ENCODE peak calls at places on chromosomes 4 and X, in five cellular contexts. K, L, D, M and N are unnamed samples. For H3K4me1, the result is how much of the 10 kb centered on the place peaks cover.

GRCh38 chr4:68490826-68491457 is 43.7 kb downstream of the TMPRSS11E start:
- DNase-seq in K (no peak), L (peak), D (no peak), M (no peak), N (no peak)

GRCh38 chrX:30067677-30068076 is 147.7 kb upstream of the MAGEB2 start:
- DNase-seq in K (no peak), L (no peak), D (no peak), M (no peak), N (no peak)

GRCh38 chrX:17597836-17598434 is 139.4 kb upstream of the SCML1 start:
- DNase-seq in K (peak), L (peak), D (peak), M (no peak), N (peak)

GRCh38 chr4:76984127-76984526 is 34.6 kb downstream of the SEPTIN11 start:
- DNase-seq in K (no peak), L (no peak), D (no peak), M (no peak), N (no peak)

GRCh38 chr4:47551682-47552081 is 66.6 kb downstream of the ATP10D start:
- DNase-seq in K (no peak), L (no peak), D (no peak), M (no peak), N (no peak)

GRCh38 chr4:2448589-2448988 is 20.3 kb upstream of the RNF4 start:
- DNase-seq in K (no peak), L (no peak), D (no peak), M (no peak), N (no peak)

GRCh38 chr4:148094149-148094548 is 348.1 kb downstream of the NR3C2 start:
- DNase-seq in K (no peak), L (no peak), D (no peak), M (no peak), N (no peak)

GRCh38 chr4:185738038-185738552 is 73.9 kb downstream of the SORBS2 start:
- DNase-seq in K (peak), L (no peak), D (no peak), M (no peak), N (peak)

GRCh38 chr4:120509222-120509621 is 413.3 kb downstream of the PRDM5 start:
- DNase-seq in K (no peak), L (no peak), D (no peak), M (no peak), N (no peak)

GRCh38 chr4:19278665-19279064 is 973.0 kb upstream of the SLIT2 start:
- DNase-seq in K (no peak), L (no peak), D (no peak), M (no peak), N (no peak)

GRCh38 chr4:176775326-176775725 is 17.4 kb downstream of the VEGFC start:
- DNase-seq in K (no peak), L (no peak), D (no peak), M (no peak), N (no peak)

GRCh38 chrX:63434665-63435064 is 83.5 kb upstream of the SPIN4 start:
- DNase-seq in K (no peak), L (peak), D (no peak), M (peak), N (no peak)

GRCh38 chrX:20382518-20383291 is 116.0 kb upstream of the RPS6KA3 start:
- DNase-seq in K (peak), L (no peak), D (no peak), M (no peak), N (no peak)

GRCh38 chr4:82715731-82716617 is 82.6 kb downstream of the SCD5 start:
- DNase-seq in K (peak), L (no peak), D (no peak), M (no peak), N (no peak)

GRCh38 chr4:152559641-152560040 is 23.7 kb upstream of the FBXW7 start:
- DNase-seq in K (no peak), L (no peak), D (no peak), M (no peak), N (no peak)

GRCh38 chr4:109728385-109728784 is 1.5 kb downstream of the PLA2G12A start:
- DNase-seq in K (no peak), L (no peak), D (no peak), M (no peak), N (no peak)

GRCh38 chrX:47540754-47541538 is 20.1 kb upstream of the ARAF start:
- DNase-seq in K (peak), L (peak), D (peak), M (peak), N (peak)

GRCh38 chr4:153467154-153467896 is 1.2 kb downstream of the TMEM131L start:
- DNase-seq in K (peak), L (peak), D (peak), M (peak), N (no peak)

GRCh38 chrX:53089224-53089842 is 4.6 kb upstream of the KANTR start:
- DNase-seq in K (no peak), L (peak), D (peak), M (peak), N (peak)

GRCh38 chr4:100286601-100287000 is 96.3 kb upstream of the DDIT4L start:
- DNase-seq in K (no peak), L (no peak), D (no peak), M (no peak), N (no peak)

GRCh38 chrX:45584717-45585116 is 384.0 kb upstream of the DIPK2B start:
- DNase-seq in K (no peak), L (no peak), D (no peak), M (no peak), N (no peak)

GRCh38 chr4:176191974-176192373 is 3.4 kb downstream of the SPATA4 start:
- DNase-seq in K (no peak), L (no peak), D (no peak), M (no peak), N (no peak)

GRCh38 chr4:83074086-83074704 is 39.2 kb downstream of the COPS4 start:
- DNase-seq in K (peak), L (peak), D (no peak), M (peak), N (no peak)

GRCh38 chr4:89142691-89143669 is 31.6 kb downstream of the TIGD2 start:
- DNase-seq in K (no peak), L (no peak), D (no peak), M (no peak), N (no peak)

GRCh38 chr4:13088726-13089658 is 395.1 kb downstream of the RAB28 start:
- DNase-seq in K (no peak), L (no peak), D (no peak), M (no peak), N (no peak)

GRCh38 chrX:24491741-24492140 is 26.7 kb downstream of the PDK3 start:
- DNase-seq in K (no peak), L (no peak), D (no peak), M (no peak), N (no peak)

GRCh38 chrX:24493740-24494543 is 28.9 kb downstream of the PDK3 start:
- DNase-seq in K (no peak), L (no peak), D (no peak), M (no peak), N (no peak)

GRCh38 chrX:24498181-24498580 is 33.1 kb downstream of the PDK3 start:
- DNase-seq in K (no peak), L (peak), D (no peak), M (no peak), N (peak)

GRCh38 chrX:24495700-24496099 is 30.6 kb downstream of the PDK3 start:
- DNase-seq in K (no peak), L (no peak), D (no peak), M (no peak), N (no peak)

GRCh38 chrX:24494544-24495113 is 29.5 kb downstream of the PDK3 start:
- DNase-seq in K (no peak), L (peak), D (no peak), M (no peak), N (no peak)
- TF ChIP-seq POLR2A in K (no peak), L (no peak), D (no peak), M (no peak), N (no peak)

GRCh38 chr4:8547108-8547911 is 32.9 kb upstream of the GPR78 start:
- DNase-seq in K (no peak), L (peak), D (no peak), M (peak), N (no peak)
- TF ChIP-seq CTCF in K (peak), L (peak), D (no peak), M (no peak), N (peak)

DNA sequence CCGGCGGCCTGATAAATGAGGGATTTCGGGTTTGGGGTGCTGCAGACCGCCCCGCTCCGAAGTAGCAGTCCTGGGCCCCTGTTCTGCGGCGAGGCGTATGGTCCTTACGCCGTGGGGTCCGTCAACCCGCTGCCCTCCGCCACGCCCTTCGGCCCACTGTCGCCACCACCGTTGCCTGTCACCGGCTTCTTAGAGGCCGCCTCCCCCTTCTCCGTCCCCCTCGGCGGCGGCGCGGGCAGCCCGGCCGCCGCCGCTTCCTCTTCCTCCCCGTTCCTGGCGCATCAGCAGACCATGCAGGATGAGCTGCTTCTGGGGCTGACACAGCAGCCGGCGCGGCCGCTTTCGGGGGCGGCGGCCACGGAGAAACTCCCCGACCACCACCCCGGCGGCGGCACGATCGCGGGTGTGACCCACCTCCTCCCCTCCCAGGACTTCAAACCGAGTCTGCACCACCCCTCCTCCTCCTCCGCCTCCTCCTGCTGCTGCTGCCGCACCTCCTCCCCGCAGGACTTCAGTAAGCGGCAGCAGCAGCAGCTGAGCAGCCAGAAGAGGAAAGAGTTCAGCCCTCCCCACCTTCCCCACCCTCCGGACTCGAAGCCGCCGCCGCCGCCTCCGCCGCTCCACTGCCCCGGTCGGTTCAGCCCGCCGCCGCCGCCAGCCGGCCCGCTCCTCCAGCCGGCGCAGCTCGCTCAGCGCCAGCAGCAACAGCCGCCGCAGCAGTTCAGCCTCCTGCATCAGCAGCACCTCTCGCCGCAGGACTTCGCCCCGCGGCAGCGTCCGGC is 569 bp downstream of the CPEB2 start:
- DNase-seq in K (peak), L (peak), D (peak), M (no peak), N (peak)
- H3K4me1 ChIP-seq in K (under half), L (under half), D (under half), M (under half), N (under half)

GRCh38 chrX:136251042-136251991 is at the start of gene MAP7D3:
- DNase-seq in K (peak), L (peak), D (peak), M (peak), N (peak)
- TF ChIP-seq POLR2A in K (peak), L (no peak), D (no peak), M (peak), N (peak)